ENCODE peak calls at places on chromosomes 6 and 20, in four cellular contexts. One of them, this sample, is unnamed.

GRCh38 chr6:36625161-36625919 is 31.2 kb downstream of the SRSF3 start:
- DNase-seq in sigmoid colon: peak
- DNase-seq in BE2C: no peak
- DNase-seq in Caco-2: no peak
- DNase-seq in this sample: no peak

GRCh38 chr6:29747688-29748250 is 24.5 kb downstream of the HLA-F start:
- DNase-seq in sigmoid colon: peak
- DNase-seq in BE2C: no peak
- DNase-seq in Caco-2: no peak
- DNase-seq in this sample: no peak

GRCh38 chr6:11085758-11086435 is 7.7 kb upstream of the SMIM13 start:
- DNase-seq in sigmoid colon: no peak
- DNase-seq in BE2C: no peak
- DNase-seq in Caco-2: no peak
- DNase-seq in this sample: no peak

GRCh38 chr20:45970646-45971424 is 1.2 kb downstream of the ZNF335 start:
- DNase-seq in sigmoid colon: no peak
- DNase-seq in BE2C: no peak
- DNase-seq in Caco-2: peak
- DNase-seq in this sample: peak

GRCh38 chr6:161830866-161831600 is 557.2 kb upstream of the AGPAT4 start:
- DNase-seq in sigmoid colon: no peak
- DNase-seq in BE2C: no peak
- DNase-seq in Caco-2: no peak
- DNase-seq in this sample: no peak

GRCh38 chr6:47495954-47496545 is 18.5 kb downstream of the CD2AP start:
- DNase-seq in sigmoid colon: no peak
- DNase-seq in BE2C: no peak
- DNase-seq in Caco-2: no peak
- DNase-seq in this sample: no peak

GRCh38 chr6:129485746-129486145 is 224.2 kb downstream of the ARHGAP18 start:
- DNase-seq in sigmoid colon: no peak
- DNase-seq in BE2C: no peak
- DNase-seq in Caco-2: no peak
- DNase-seq in this sample: no peak

GRCh38 chr6:138535728-138536454 is 36.6 kb upstream of the NHSL1 start:
- DNase-seq in sigmoid colon: no peak
- DNase-seq in BE2C: no peak
- DNase-seq in Caco-2: peak
- DNase-seq in this sample: no peak

GRCh38 chr6:32967151-32968091 is 973 bp upstream of the BRD2 start:
- DNase-seq in sigmoid colon: no peak
- DNase-seq in BE2C: peak
- DNase-seq in Caco-2: peak
- DNase-seq in this sample: no peak

GRCh38 chr6:142551145-142551811 is 249.5 kb downstream of the ADGRG6 start:
- DNase-seq in sigmoid colon: no peak
- DNase-seq in BE2C: no peak
- DNase-seq in Caco-2: no peak
- DNase-seq in this sample: no peak

GRCh38 chr6:6191476-6191875 is 129.0 kb downstream of the F13A1 start:
- DNase-seq in sigmoid colon: no peak
- DNase-seq in BE2C: no peak
- DNase-seq in Caco-2: no peak
- DNase-seq in this sample: peak

GRCh38 chr6:3746119-3746691 is 5.3 kb downstream of the PXDC1 start:
- DNase-seq in sigmoid colon: no peak
- DNase-seq in BE2C: no peak
- DNase-seq in Caco-2: no peak
- DNase-seq in this sample: no peak

GRCh38 chr6:133159269-133159795 is 81.8 kb upstream of the EYA4 start:
- DNase-seq in sigmoid colon: no peak
- DNase-seq in BE2C: no peak
- DNase-seq in Caco-2: no peak
- DNase-seq in this sample: no peak

GRCh38 chr6:17091122-17091521 is 10.7 kb upstream of the STMND1 start:
- DNase-seq in sigmoid colon: no peak
- DNase-seq in BE2C: no peak
- DNase-seq in Caco-2: no peak
- DNase-seq in this sample: no peak

GRCh38 chr6:163739968-163740367 is 325.4 kb downstream of the QKI start:
- DNase-seq in sigmoid colon: no peak
- DNase-seq in BE2C: no peak
- DNase-seq in Caco-2: no peak
- DNase-seq in this sample: no peak

GRCh38 chr6:13383280-13384163 is 55.2 kb upstream of the TBC1D7 start:
- DNase-seq in sigmoid colon: no peak
- DNase-seq in BE2C: no peak
- DNase-seq in Caco-2: no peak
- DNase-seq in this sample: no peak

GRCh38 chr6:149642829-149643580 is 5.5 kb downstream of the KATNA1 start:
- DNase-seq in sigmoid colon: no peak
- DNase-seq in BE2C: no peak
- DNase-seq in Caco-2: no peak
- DNase-seq in this sample: no peak

GRCh38 chr6:163180874-163181541 is 233.5 kb upstream of the QKI start:
- DNase-seq in sigmoid colon: peak
- DNase-seq in BE2C: peak
- DNase-seq in Caco-2: peak
- DNase-seq in this sample: peak

GRCh38 chr20:58481541-58482021 is 33.6 kb downstream of the APCDD1L start:
- DNase-seq in sigmoid colon: no peak
- DNase-seq in BE2C: peak
- DNase-seq in Caco-2: peak
- DNase-seq in this sample: peak

GRCh38 chr6:152368761-152369624 is 268.2 kb downstream of the SYNE1 start:
- DNase-seq in sigmoid colon: peak
- DNase-seq in BE2C: no peak
- DNase-seq in Caco-2: no peak
- DNase-seq in this sample: no peak

GRCh38 chr20:40323411-40323810 is 365.6 kb downstream of the MAFB start:
- DNase-seq in sigmoid colon: no peak
- DNase-seq in BE2C: no peak
- DNase-seq in Caco-2: no peak
- DNase-seq in this sample: no peak

GRCh38 chr6:25511386-25511785 is 140.6 kb upstream of the SCGN start:
- DNase-seq in sigmoid colon: no peak
- DNase-seq in BE2C: no peak
- DNase-seq in Caco-2: no peak
- DNase-seq in this sample: no peak

GRCh38 chr20:46558511-46558959 is 8.1 kb upstream of the OCSTAMP start:
- DNase-seq in sigmoid colon: no peak
- DNase-seq in BE2C: no peak
- DNase-seq in Caco-2: no peak
- DNase-seq in this sample: no peak

GRCh38 chr6:137928286-137928685 is 61.2 kb downstream of the TNFAIP3 start:
- DNase-seq in sigmoid colon: no peak
- DNase-seq in BE2C: no peak
- DNase-seq in Caco-2: no peak
- DNase-seq in this sample: no peak

GRCh38 chr6:119929121-119929520 is 579.6 kb upstream of the MAN1A1 start:
- DNase-seq in sigmoid colon: no peak
- DNase-seq in BE2C: no peak
- DNase-seq in Caco-2: no peak
- DNase-seq in this sample: no peak

GRCh38 chr6:18121580-18122127 is 823 bp downstream of the NHLRC1 start:
- DNase-seq in sigmoid colon: peak
- DNase-seq in BE2C: no peak
- DNase-seq in Caco-2: peak
- DNase-seq in this sample: peak

GRCh38 chr6:164378330-164378729 is 931.1 kb downstream of the C6orf118 start:
- DNase-seq in sigmoid colon: no peak
- DNase-seq in BE2C: peak
- DNase-seq in Caco-2: no peak
- DNase-seq in this sample: no peak

GRCh38 chr6:11675610-11676009 is 103.0 kb downstream of the ADTRP start:
- DNase-seq in sigmoid colon: no peak
- DNase-seq in BE2C: no peak
- DNase-seq in Caco-2: no peak
- DNase-seq in this sample: no peak

DNA sequence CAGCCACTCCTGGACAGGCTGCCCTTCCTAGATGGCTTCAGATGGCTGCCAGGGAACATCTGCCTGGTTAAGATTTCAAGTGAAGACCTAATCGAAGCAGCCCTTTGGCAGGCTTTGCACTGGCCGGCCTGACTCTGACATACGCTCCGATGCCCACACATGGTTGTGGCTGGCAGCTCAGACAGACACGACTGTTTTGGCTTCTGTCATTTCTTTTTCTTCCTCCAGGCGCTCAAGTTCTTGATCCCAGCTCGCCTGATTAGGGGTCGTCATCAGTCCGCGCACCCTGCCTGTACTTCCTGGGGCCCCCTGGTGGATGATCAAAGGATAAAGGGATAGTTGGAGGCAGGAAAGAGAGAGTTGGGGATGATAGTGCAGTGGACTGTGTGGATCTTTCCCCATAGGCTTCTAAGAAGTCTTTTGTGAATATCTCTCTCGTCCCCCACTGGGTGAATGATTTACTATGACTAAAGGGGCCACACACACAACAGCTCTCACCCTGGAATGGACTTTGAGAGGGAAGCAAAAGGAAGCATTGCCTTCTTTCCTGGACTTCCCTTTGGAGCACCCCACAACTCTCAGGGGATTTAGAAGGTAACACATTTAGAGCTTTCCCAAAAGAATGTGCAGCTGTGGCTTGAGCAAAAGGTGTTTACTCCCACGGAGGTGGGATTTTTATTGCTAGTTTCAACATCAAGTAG is 21.4 kb upstream of the TRAM2 start:
- DNase-seq in sigmoid colon: peak
- DNase-seq in BE2C: peak
- DNase-seq in Caco-2: peak
- DNase-seq in this sample: peak
- TF ChIP-seq CTCF in sigmoid colon: peak
- TF ChIP-seq CTCF in BE2C: peak
- TF ChIP-seq CTCF in Caco-2: peak
- TF ChIP-seq CTCF in this sample: peak

GRCh38 chr20:14193885-14194284 is 143.5 kb downstream of the FLRT3 start:
- DNase-seq in sigmoid colon: no peak
- DNase-seq in BE2C: no peak
- DNase-seq in Caco-2: peak
- DNase-seq in this sample: no peak
- TF ChIP-seq CTCF in sigmoid colon: no peak
- TF ChIP-seq CTCF in BE2C: peak
- TF ChIP-seq CTCF in Caco-2: peak
- TF ChIP-seq CTCF in this sample: no peak

DNA sequence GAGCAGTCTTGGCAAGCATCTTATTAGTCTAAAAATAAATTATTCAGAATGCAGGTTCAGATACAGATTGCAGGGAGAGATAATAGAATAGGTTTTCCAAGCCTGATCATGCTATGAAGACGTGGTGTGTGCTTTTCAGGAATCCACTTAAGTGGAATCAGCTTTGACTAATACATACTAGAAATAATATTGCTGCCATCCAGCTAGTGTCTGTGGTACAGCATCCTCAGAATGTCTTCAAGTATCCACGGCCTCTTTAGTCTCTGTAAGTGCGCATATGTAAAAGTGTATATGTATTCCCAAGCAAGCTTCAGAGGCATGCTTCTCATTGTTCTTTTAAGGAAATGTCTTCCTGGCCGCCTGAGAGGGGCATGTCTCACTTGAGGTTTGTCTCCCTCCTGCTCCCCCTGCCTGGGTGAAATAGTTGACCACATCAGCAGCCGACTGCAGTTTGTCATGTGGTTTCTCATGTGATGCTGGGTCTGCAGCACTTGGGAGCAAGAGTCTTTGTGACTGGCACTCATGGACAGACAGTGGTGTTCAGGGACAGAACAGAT is 150.9 kb downstream of the PRL start:
- DNase-seq in sigmoid colon: no peak
- DNase-seq in BE2C: peak
- DNase-seq in Caco-2: no peak
- DNase-seq in this sample: peak
- TF ChIP-seq CTCF in sigmoid colon: peak
- TF ChIP-seq CTCF in BE2C: peak
- TF ChIP-seq CTCF in Caco-2: no peak
- TF ChIP-seq CTCF in this sample: no peak

GRCh38 chr20:50484271-50484976 is 25.8 kb upstream of the PTPN1 start:
- DNase-seq in sigmoid colon: no peak
- DNase-seq in BE2C: no peak
- DNase-seq in Caco-2: no peak
- DNase-seq in this sample: no peak

GRCh38 chr20:50491926-50492634 is 18.1 kb upstream of the PTPN1 start:
- DNase-seq in sigmoid colon: peak
- DNase-seq in BE2C: no peak
- DNase-seq in Caco-2: no peak
- DNase-seq in this sample: no peak

GRCh38 chr20:50491168-50491567 is 19.0 kb upstream of the PTPN1 start:
- DNase-seq in sigmoid colon: no peak
- DNase-seq in BE2C: no peak
- DNase-seq in Caco-2: no peak
- DNase-seq in this sample: no peak

GRCh38 chr20:50488236-50488806 is 21.9 kb upstream of the PTPN1 start:
- DNase-seq in sigmoid colon: no peak
- DNase-seq in BE2C: no peak
- DNase-seq in Caco-2: no peak
- DNase-seq in this sample: no peak

GRCh38 chr20:50487397-50487796 is 22.8 kb upstream of the PTPN1 start:
- DNase-seq in sigmoid colon: no peak
- DNase-seq in BE2C: no peak
- DNase-seq in Caco-2: no peak
- DNase-seq in this sample: no peak
- TF ChIP-seq CTCF in sigmoid colon: no peak
- TF ChIP-seq CTCF in BE2C: no peak
- TF ChIP-seq CTCF in Caco-2: no peak
- TF ChIP-seq CTCF in this sample: no peak

DNA sequence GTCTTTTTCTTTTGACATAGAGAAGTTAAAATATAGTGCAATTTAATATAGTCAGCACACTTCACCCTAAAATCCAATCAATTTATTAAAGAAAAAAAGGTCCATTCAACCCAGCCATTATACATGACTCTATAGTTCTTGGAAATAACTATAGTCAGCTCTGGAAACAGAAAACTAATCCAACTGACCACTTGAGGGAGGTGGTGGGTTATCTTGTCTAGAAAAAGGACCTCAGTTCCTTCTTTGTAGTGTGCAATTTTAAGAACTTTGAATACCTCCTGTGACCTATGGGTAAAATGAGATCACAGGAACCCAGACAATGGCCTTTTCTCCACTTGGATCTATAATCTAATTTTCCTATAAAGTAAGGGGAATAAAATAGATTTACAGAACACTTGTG is 163.6 kb upstream of the CENPW start:
- DNase-seq in sigmoid colon: no peak
- DNase-seq in BE2C: no peak
- DNase-seq in Caco-2: peak
- DNase-seq in this sample: no peak
- TF ChIP-seq CTCF in sigmoid colon: no peak
- TF ChIP-seq CTCF in BE2C: peak
- TF ChIP-seq CTCF in Caco-2: peak
- TF ChIP-seq CTCF in this sample: peak